ENCODE peak calls at places on chromosomes 5 and 9, in four cellular contexts. H is RPMI8226; E is activated CD8-positive, alpha-beta T cell treated with anti-CD3 and anti-CD28 coated beads for 36 hours; K is renal cortical epithelial cell. Z is an unnamed sample.
A peak's percentile ranks its signal among the peaks of the same experiment; 100 is the strongest.

GRCh38 chr5:136159457-136159856 is 26.8 kb downstream of the SMAD5 start:
- DNase-seq in H (no peak), E (no peak), K (peak; percentile 40), Z (peak; percentile 51)

GRCh38 chr9:30796806-30797205 is 1587.6 kb upstream of the ACO1 start:
- DNase-seq in H (peak; percentile 22), E (no peak), K (peak; percentile 7), Z (no peak)

GRCh38 chr9:13568446-13568845 is 289.0 kb upstream of the MPDZ start:
- DNase-seq in H (no peak), E (no peak), K (no peak), Z (no peak)

GRCh38 chr9:121207371-121207940 is 5.8 kb upstream of the RAB14 start:
- DNase-seq in H (peak; percentile 27), E (peak; percentile 29), K (no peak), Z (peak; percentile 77)

GRCh38 chr5:170579623-170580022 is 75.8 kb downstream of the KCNIP1 start:
- DNase-seq in H (no peak), E (no peak), K (no peak), Z (no peak)

GRCh38 chr5:140131967-140132409 is 6.3 kb downstream of the IGIP start:
- DNase-seq in H (no peak), E (peak; percentile 30), K (peak; percentile 97), Z (peak; percentile 11)

GRCh38 chr9:133058051-133058450 is 3.7 kb upstream of the CEL start:
- DNase-seq in H (no peak), E (no peak), K (no peak), Z (no peak)

GRCh38 chr9:129697956-129698757 is 32.7 kb downstream of the PRRX2 start:
- DNase-seq in H (no peak), E (peak; percentile 13), K (no peak), Z (no peak)

GRCh38 chr5:154756871-154757646 is 1.9 kb downstream of the LARP1 start:
- DNase-seq in H (peak; percentile 56), E (peak; percentile 72), K (no peak), Z (peak; percentile 61)

GRCh38 chr5:394671-395155 is 48.3 kb upstream of the EXOC3 start:
- DNase-seq in H (no peak), E (no peak), K (no peak), Z (no peak)

GRCh38 chr9:130770679-130771442 is 64.2 kb upstream of the ABL1 start:
- DNase-seq in H (peak; percentile 61), E (peak; percentile 11), K (peak; percentile 68), Z (peak; percentile 49)

GRCh38 chr5:178380086-178380485 is 147.5 kb upstream of the PHYKPL start:
- DNase-seq in H (no peak), E (no peak), K (no peak), Z (no peak)

GRCh38 chr9:129351642-129352151 is 173.6 kb upstream of the IER5L start:
- DNase-seq in H (no peak), E (no peak), K (no peak), Z (no peak)

GRCh38 chr5:150077060-150077459 is 9.3 kb downstream of the CSF1R start:
- DNase-seq in H (no peak), E (no peak), K (no peak), Z (no peak)

GRCh38 chr9:81474792-81475191 is 214.6 kb downstream of the TLE1 start:
- DNase-seq in H (no peak), E (no peak), K (no peak), Z (no peak)

GRCh38 chr5:160185954-160186353 is 43.4 kb upstream of the FABP6 start:
- DNase-seq in H (no peak), E (no peak), K (no peak), Z (no peak)

GRCh38 chr9:36828574-36829141 is 205.4 kb downstream of the PAX5 start:
- DNase-seq in H (peak; percentile 29), E (no peak), K (peak; percentile 51), Z (no peak)

GRCh38 chr5:160311491-160312138 is 749 bp downstream of the CCNJL start:
- DNase-seq in H (no peak), E (no peak), K (no peak), Z (no peak)

GRCh38 chr5:76960004-76960625 is 7.3 kb downstream of the CRHBP start:
- DNase-seq in H (no peak), E (no peak), K (peak; percentile 35), Z (no peak)

GRCh38 chr5:37918420-37918819 is 78.6 kb upstream of the GDNF start:
- DNase-seq in H (no peak), E (no peak), K (no peak), Z (no peak)